ENCODE peak calls at places on chromosomes 7 and 10, in five cellular contexts. One of them, this sample, is unnamed.

GRCh38 chr10:128310966-128311658 is 184.9 kb upstream of the MKI67 start:
- DNase-seq in neural crest cell: no peak
- DNase-seq in AG04450: no peak
- DNase-seq in tibial artery: no peak
- DNase-seq in brain microvascular endothelial cell: no peak
- DNase-seq in this sample: no peak

GRCh38 chr10:49359349-49360231 is 36.3 kb downstream of the DRGX start:
- DNase-seq in brain microvascular endothelial cell: peak
- DNase-seq in tibial artery: no peak
- DNase-seq in AG04450: no peak
- DNase-seq in neural crest cell: no peak
- DNase-seq in this sample: no peak

GRCh38 chr7:129609666-129610065 is 1.9 kb upstream of the NRF1 start:
- DNase-seq in neural crest cell: no peak
- DNase-seq in tibial artery: no peak
- DNase-seq in AG04450: no peak
- DNase-seq in brain microvascular endothelial cell: no peak
- DNase-seq in this sample: no peak

GRCh38 chr10:47020491-47020890 is 109.3 kb downstream of the PTPN20 start:
- DNase-seq in neural crest cell: no peak
- DNase-seq in brain microvascular endothelial cell: peak
- DNase-seq in tibial artery: peak
- DNase-seq in AG04450: peak
- DNase-seq in this sample: no peak

GRCh38 chr10:29725133-29725720 is 90.5 kb upstream of the SVIL start:
- DNase-seq in AG04450: no peak
- DNase-seq in brain microvascular endothelial cell: peak
- DNase-seq in neural crest cell: no peak
- DNase-seq in tibial artery: no peak
- DNase-seq in this sample: no peak

GRCh38 chr7:130904031-130904757 is 170.2 kb upstream of the KLF14 start:
- DNase-seq in neural crest cell: no peak
- DNase-seq in tibial artery: no peak
- DNase-seq in brain microvascular endothelial cell: peak
- DNase-seq in AG04450: peak
- DNase-seq in this sample: no peak

GRCh38 chr10:132266594-132267161 is 41.1 kb downstream of the STK32C start:
- DNase-seq in neural crest cell: no peak
- DNase-seq in AG04450: no peak
- DNase-seq in brain microvascular endothelial cell: no peak
- DNase-seq in tibial artery: no peak
- DNase-seq in this sample: no peak

GRCh38 chr7:138170959-138171703 is 94.9 kb downstream of the AKR1D1 start:
- DNase-seq in neural crest cell: no peak
- DNase-seq in AG04450: no peak
- DNase-seq in brain microvascular endothelial cell: no peak
- DNase-seq in tibial artery: no peak
- DNase-seq in this sample: no peak

GRCh38 chr10:111323567-111323966 is 246.7 kb downstream of the ADRA2A start:
- DNase-seq in tibial artery: no peak
- DNase-seq in neural crest cell: no peak
- DNase-seq in AG04450: no peak
- DNase-seq in brain microvascular endothelial cell: no peak
- DNase-seq in this sample: no peak

GRCh38 chr10:89373916-89374711 is 3.7 kb upstream of the IFIT1B start:
- DNase-seq in tibial artery: peak
- DNase-seq in brain microvascular endothelial cell: peak
- DNase-seq in neural crest cell: no peak
- DNase-seq in AG04450: no peak
- DNase-seq in this sample: no peak

GRCh38 chr7:4633012-4633411 is 49.1 kb upstream of the FOXK1 start:
- DNase-seq in neural crest cell: no peak
- DNase-seq in tibial artery: no peak
- DNase-seq in brain microvascular endothelial cell: peak
- DNase-seq in AG04450: no peak
- DNase-seq in this sample: no peak

GRCh38 chr7:12403287-12404181 is at the start of gene VWDE:
- DNase-seq in tibial artery: no peak
- DNase-seq in neural crest cell: no peak
- DNase-seq in AG04450: no peak
- DNase-seq in brain microvascular endothelial cell: no peak
- DNase-seq in this sample: no peak

GRCh38 chr10:865924-866576 is 65.5 kb downstream of the LARP4B start:
- DNase-seq in brain microvascular endothelial cell: no peak
- DNase-seq in AG04450: no peak
- DNase-seq in neural crest cell: no peak
- DNase-seq in tibial artery: no peak
- DNase-seq in this sample: no peak

GRCh38 chr7:135508853-135509588 is 881 bp downstream of the CNOT4 start:
- DNase-seq in brain microvascular endothelial cell: peak
- DNase-seq in tibial artery: no peak
- DNase-seq in neural crest cell: peak
- DNase-seq in AG04450: no peak
- DNase-seq in this sample: no peak

GRCh38 chr7:64574481-64575159 is 11.7 kb upstream of the ZNF680 start:
- DNase-seq in brain microvascular endothelial cell: peak
- DNase-seq in AG04450: no peak
- DNase-seq in neural crest cell: no peak
- DNase-seq in tibial artery: no peak
- DNase-seq in this sample: peak

GRCh38 chr7:114930829-114931655 is 9.1 kb downstream of the MDFIC start:
- DNase-seq in neural crest cell: no peak
- DNase-seq in AG04450: no peak
- DNase-seq in brain microvascular endothelial cell: peak
- DNase-seq in tibial artery: no peak
- DNase-seq in this sample: no peak

GRCh38 chr7:114930107-114930521 is 8.2 kb downstream of the MDFIC start:
- DNase-seq in AG04450: no peak
- DNase-seq in neural crest cell: no peak
- DNase-seq in brain microvascular endothelial cell: no peak
- DNase-seq in tibial artery: no peak
- DNase-seq in this sample: no peak

GRCh38 chr7:114928060-114928459 is 6.2 kb downstream of the MDFIC start:
- DNase-seq in brain microvascular endothelial cell: no peak
- DNase-seq in tibial artery: no peak
- DNase-seq in AG04450: no peak
- DNase-seq in neural crest cell: no peak
- DNase-seq in this sample: no peak

GRCh38 chr7:114931656-114932011 is 9.7 kb downstream of the MDFIC start:
- DNase-seq in tibial artery: no peak
- DNase-seq in brain microvascular endothelial cell: no peak
- DNase-seq in neural crest cell: no peak
- DNase-seq in AG04450: no peak
- DNase-seq in this sample: no peak

DNA sequence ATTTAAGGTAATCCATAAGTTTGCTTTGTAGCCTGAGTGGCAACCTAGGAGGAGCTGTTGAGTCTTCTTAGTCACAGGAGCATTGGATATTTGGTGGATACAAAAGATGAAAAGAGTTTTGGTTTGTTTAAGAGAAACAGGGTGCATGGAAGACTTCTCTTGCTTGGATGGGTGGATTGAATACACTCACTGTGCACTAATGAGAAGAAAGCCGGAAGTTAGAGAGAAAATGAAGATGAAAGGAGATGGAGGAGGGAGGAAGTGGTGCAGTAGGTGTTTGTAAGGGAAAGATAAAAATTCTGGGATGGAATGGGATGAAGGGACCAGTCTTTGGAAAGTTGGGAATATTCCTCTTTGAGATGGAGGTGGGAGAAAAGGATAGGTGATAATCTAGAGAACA is 7.7 kb downstream of the MDFIC start:
- DNase-seq in tibial artery: no peak
- DNase-seq in AG04450: no peak
- DNase-seq in brain microvascular endothelial cell: no peak
- DNase-seq in neural crest cell: no peak
- DNase-seq in this sample: no peak
- TF ChIP-seq CTCF in tibial artery: no peak
- TF ChIP-seq CTCF in AG04450: no peak
- TF ChIP-seq CTCF in brain microvascular endothelial cell: peak
- TF ChIP-seq CTCF in neural crest cell: no peak
- TF ChIP-seq CTCF in this sample: no peak

GRCh38 chr7:84100866-84101265 is 93.7 kb downstream of the SEMA3A start:
- DNase-seq in AG04450: no peak
- DNase-seq in tibial artery: no peak
- DNase-seq in neural crest cell: no peak
- DNase-seq in brain microvascular endothelial cell: peak
- DNase-seq in this sample: no peak
- TF ChIP-seq CTCF in AG04450: peak
- TF ChIP-seq CTCF in tibial artery: no peak
- TF ChIP-seq CTCF in neural crest cell: peak
- TF ChIP-seq CTCF in brain microvascular endothelial cell: peak
- TF ChIP-seq CTCF in this sample: no peak

DNA sequence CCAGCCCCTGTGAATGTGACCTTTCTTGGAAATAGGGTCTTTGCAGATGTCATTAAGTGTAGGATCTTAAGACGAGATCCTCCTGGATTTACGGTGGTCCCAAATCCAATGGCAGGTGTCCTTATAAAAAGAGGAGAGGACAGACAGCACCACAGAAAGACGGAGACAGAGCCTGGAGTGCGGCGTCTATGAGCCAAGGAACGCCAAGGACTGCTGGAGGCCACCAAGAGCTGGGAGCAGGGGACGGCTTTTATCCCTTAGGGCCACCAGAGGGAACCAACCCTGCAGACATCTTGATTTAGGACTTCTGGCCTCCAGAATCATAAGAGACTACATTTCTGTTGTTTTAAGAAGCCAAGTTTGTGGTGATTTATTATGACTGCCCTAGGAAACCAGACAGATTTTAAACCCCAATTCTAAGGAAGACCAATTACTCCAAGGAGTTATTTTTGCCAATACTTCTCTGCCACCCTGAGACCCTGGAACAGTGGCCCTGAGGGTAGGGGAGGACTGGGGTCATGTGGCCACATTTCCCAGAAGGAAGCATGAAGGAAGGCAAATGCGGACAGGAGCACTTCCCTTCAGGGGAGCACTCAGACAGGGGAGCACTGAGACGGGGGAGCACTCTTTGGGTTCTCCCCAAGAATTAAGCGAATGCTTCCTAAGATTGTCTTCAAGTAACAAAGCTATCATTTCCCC is 67.6 kb downstream of the CHST15 start:
- DNase-seq in AG04450: no peak
- DNase-seq in neural crest cell: no peak
- DNase-seq in brain microvascular endothelial cell: no peak
- DNase-seq in tibial artery: peak
- DNase-seq in this sample: no peak
- TF ChIP-seq CTCF in AG04450: peak
- TF ChIP-seq CTCF in neural crest cell: peak
- TF ChIP-seq CTCF in brain microvascular endothelial cell: peak
- TF ChIP-seq CTCF in tibial artery: peak
- TF ChIP-seq CTCF in this sample: no peak

GRCh38 chr10:100894589-100895294 is 18.0 kb upstream of the SLF2 start:
- DNase-seq in AG04450: no peak
- DNase-seq in brain microvascular endothelial cell: no peak
- DNase-seq in tibial artery: no peak
- DNase-seq in neural crest cell: no peak
- DNase-seq in this sample: no peak
- TF ChIP-seq CTCF in AG04450: no peak
- TF ChIP-seq CTCF in brain microvascular endothelial cell: no peak
- TF ChIP-seq CTCF in tibial artery: no peak
- TF ChIP-seq CTCF in neural crest cell: no peak
- TF ChIP-seq CTCF in this sample: no peak

DNA sequence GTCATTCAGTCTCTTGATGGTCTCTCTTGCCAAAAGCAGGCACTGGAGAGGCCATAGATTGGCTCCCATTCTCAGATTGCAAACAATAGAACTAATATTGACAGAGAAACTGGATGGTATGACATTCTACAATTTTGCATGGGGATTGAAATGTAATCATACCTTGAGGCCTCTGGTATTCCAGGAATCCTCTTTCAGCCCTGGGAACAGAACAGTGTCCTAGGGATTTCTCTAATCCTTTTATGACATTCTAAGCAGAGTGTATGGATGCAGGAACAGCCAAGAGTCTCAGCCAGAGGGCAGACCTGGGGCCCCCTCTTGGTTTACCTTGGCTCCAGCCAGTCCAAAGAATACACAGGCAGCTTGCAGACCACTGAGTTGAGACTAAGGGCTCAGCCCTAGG is 206.4 kb downstream of the KCNMA1 start:
- DNase-seq in brain microvascular endothelial cell: no peak
- DNase-seq in neural crest cell: no peak
- DNase-seq in AG04450: no peak
- DNase-seq in tibial artery: no peak
- DNase-seq in this sample: no peak
- TF ChIP-seq CTCF in brain microvascular endothelial cell: peak
- TF ChIP-seq CTCF in neural crest cell: no peak
- TF ChIP-seq CTCF in AG04450: peak
- TF ChIP-seq CTCF in tibial artery: no peak
- TF ChIP-seq CTCF in this sample: peak

DNA sequence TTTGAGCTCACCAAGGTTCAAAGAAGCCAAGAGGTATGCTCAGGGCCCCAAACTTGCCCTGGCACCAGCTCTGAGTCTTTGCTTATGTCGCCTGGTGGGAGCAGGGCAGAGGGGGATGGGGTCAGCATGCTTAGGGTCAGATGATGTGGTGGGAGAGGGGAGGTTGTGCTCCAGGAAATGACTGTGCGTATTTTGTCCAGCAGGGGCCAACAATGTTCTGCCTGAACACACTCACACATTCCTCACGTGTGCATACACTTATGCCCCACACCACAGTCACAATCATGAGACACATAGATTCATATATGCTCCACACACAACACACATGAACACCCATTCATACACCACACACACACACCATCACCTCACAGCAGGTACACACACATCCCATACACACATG is 4.4 kb upstream of the RAMP3 start:
- DNase-seq in brain microvascular endothelial cell: no peak
- DNase-seq in tibial artery: peak
- DNase-seq in neural crest cell: no peak
- DNase-seq in AG04450: no peak
- DNase-seq in this sample: no peak
- TF ChIP-seq CTCF in brain microvascular endothelial cell: peak
- TF ChIP-seq CTCF in tibial artery: no peak
- TF ChIP-seq CTCF in neural crest cell: no peak
- TF ChIP-seq CTCF in AG04450: peak
- TF ChIP-seq CTCF in this sample: no peak

GRCh38 chr10:133350283-133350949 is 3.2 kb downstream of the PRAP1 start:
- DNase-seq in neural crest cell: no peak
- DNase-seq in AG04450: no peak
- DNase-seq in tibial artery: no peak
- DNase-seq in brain microvascular endothelial cell: no peak
- DNase-seq in this sample: no peak

GRCh38 chr10:133353202-133353959 is 4.4 kb downstream of the FUOM start:
- DNase-seq in AG04450: no peak
- DNase-seq in brain microvascular endothelial cell: no peak
- DNase-seq in tibial artery: no peak
- DNase-seq in neural crest cell: no peak
- DNase-seq in this sample: no peak

GRCh38 chr10:133350950-133351329 is 3.8 kb downstream of the PRAP1 start:
- DNase-seq in AG04450: no peak
- DNase-seq in neural crest cell: no peak
- DNase-seq in brain microvascular endothelial cell: no peak
- DNase-seq in tibial artery: no peak
- DNase-seq in this sample: no peak

GRCh38 chr10:133349577-133350011 is 2.4 kb downstream of the PRAP1 start:
- DNase-seq in neural crest cell: no peak
- DNase-seq in AG04450: no peak
- DNase-seq in brain microvascular endothelial cell: no peak
- DNase-seq in tibial artery: no peak
- DNase-seq in this sample: no peak

GRCh38 chr10:133351408-133352318 is 4.5 kb downstream of the PRAP1 start:
- DNase-seq in neural crest cell: no peak
- DNase-seq in AG04450: no peak
- DNase-seq in tibial artery: no peak
- DNase-seq in brain microvascular endothelial cell: no peak
- DNase-seq in this sample: no peak
- TF ChIP-seq CTCF in neural crest cell: no peak
- TF ChIP-seq CTCF in AG04450: no peak
- TF ChIP-seq CTCF in tibial artery: no peak
- TF ChIP-seq CTCF in brain microvascular endothelial cell: peak
- TF ChIP-seq CTCF in this sample: no peak